ENCODE peak calls at places on chromosomes 11 and 22, in six cellular contexts. One of them, this sample, is unnamed.

GRCh38 chr11:73971175-73971719 is 11.4 kb downstream of the UCP2 start:
- DNase-seq in HCT116: no peak
- DNase-seq in foreskin keratinocyte: no peak
- DNase-seq in esophagus squamous epithelium: no peak
- DNase-seq in thoracic aorta: no peak
- DNase-seq in osteoblast: peak
- DNase-seq in this sample: no peak

GRCh38 chr11:92867913-92868619 is 101.4 kb upstream of the MTNR1B start:
- DNase-seq in HCT116: no peak
- DNase-seq in foreskin keratinocyte: peak
- DNase-seq in esophagus squamous epithelium: no peak
- DNase-seq in thoracic aorta: no peak
- DNase-seq in osteoblast: no peak
- DNase-seq in this sample: no peak

GRCh38 chr22:44950806-44951509 is 58.8 kb downstream of the PHF21B start:
- DNase-seq in HCT116: no peak
- DNase-seq in foreskin keratinocyte: no peak
- DNase-seq in esophagus squamous epithelium: no peak
- DNase-seq in thoracic aorta: no peak
- DNase-seq in osteoblast: no peak
- DNase-seq in this sample: no peak

GRCh38 chr22:25688627-25689026 is 53.4 kb upstream of the MYO18B start:
- DNase-seq in HCT116: no peak
- DNase-seq in foreskin keratinocyte: no peak
- DNase-seq in esophagus squamous epithelium: no peak
- DNase-seq in thoracic aorta: no peak
- DNase-seq in osteoblast: no peak
- DNase-seq in this sample: no peak

GRCh38 chr11:111846063-111846462 is 25.3 kb downstream of the ALG9 start:
- DNase-seq in HCT116: no peak
- DNase-seq in foreskin keratinocyte: no peak
- DNase-seq in esophagus squamous epithelium: no peak
- DNase-seq in thoracic aorta: no peak
- DNase-seq in osteoblast: peak
- DNase-seq in this sample: peak

GRCh38 chr11:64246874-64247728 is at the start of gene PPP1R14B:
- DNase-seq in HCT116: no peak
- DNase-seq in foreskin keratinocyte: peak
- DNase-seq in esophagus squamous epithelium: peak
- DNase-seq in thoracic aorta: peak
- DNase-seq in osteoblast: peak
- DNase-seq in this sample: peak

GRCh38 chr22:34804588-34804987 is 261.4 kb upstream of the ISX start:
- DNase-seq in HCT116: no peak
- DNase-seq in foreskin keratinocyte: no peak
- DNase-seq in esophagus squamous epithelium: no peak
- DNase-seq in thoracic aorta: no peak
- DNase-seq in osteoblast: no peak
- DNase-seq in this sample: no peak

GRCh38 chr22:45538284-45538683 is 35.6 kb downstream of the FBLN1 start:
- DNase-seq in HCT116: no peak
- DNase-seq in foreskin keratinocyte: peak
- DNase-seq in esophagus squamous epithelium: no peak
- DNase-seq in thoracic aorta: no peak
- DNase-seq in osteoblast: peak
- DNase-seq in this sample: no peak

GRCh38 chr22:22552630-22553029 is 6.4 kb downstream of the PRAME start:
- DNase-seq in HCT116: no peak
- DNase-seq in foreskin keratinocyte: no peak
- DNase-seq in esophagus squamous epithelium: no peak
- DNase-seq in thoracic aorta: no peak
- DNase-seq in osteoblast: peak
- DNase-seq in this sample: no peak

GRCh38 chr11:37755526-37755925 is 1157.5 kb upstream of the RAG2 start:
- DNase-seq in HCT116: no peak
- DNase-seq in foreskin keratinocyte: no peak
- DNase-seq in esophagus squamous epithelium: no peak
- DNase-seq in thoracic aorta: no peak
- DNase-seq in osteoblast: no peak
- DNase-seq in this sample: no peak

GRCh38 chr11:118055966-118056365 is 20.9 kb upstream of the TMPRSS4 start:
- DNase-seq in HCT116: no peak
- DNase-seq in foreskin keratinocyte: no peak
- DNase-seq in esophagus squamous epithelium: no peak
- DNase-seq in thoracic aorta: no peak
- DNase-seq in osteoblast: no peak
- DNase-seq in this sample: no peak

GRCh38 chr11:28461338-28461737 is 353.1 kb downstream of the METTL15 start:
- DNase-seq in HCT116: no peak
- DNase-seq in foreskin keratinocyte: no peak
- DNase-seq in esophagus squamous epithelium: no peak
- DNase-seq in thoracic aorta: no peak
- DNase-seq in osteoblast: no peak
- DNase-seq in this sample: peak

GRCh38 chr11:120598517-120599209 is 87.1 kb downstream of the GRIK4 start:
- DNase-seq in HCT116: no peak
- DNase-seq in foreskin keratinocyte: no peak
- DNase-seq in esophagus squamous epithelium: no peak
- DNase-seq in thoracic aorta: no peak
- DNase-seq in osteoblast: no peak
- DNase-seq in this sample: no peak

GRCh38 chr11:61956191-61957027 is 6.3 kb downstream of the BEST1 start:
- DNase-seq in HCT116: no peak
- DNase-seq in foreskin keratinocyte: no peak
- DNase-seq in esophagus squamous epithelium: no peak
- DNase-seq in thoracic aorta: no peak
- DNase-seq in osteoblast: no peak
- DNase-seq in this sample: no peak

GRCh38 chr11:8008212-8008611 is 21.1 kb downstream of the EIF3F start:
- DNase-seq in HCT116: no peak
- DNase-seq in foreskin keratinocyte: no peak
- DNase-seq in esophagus squamous epithelium: no peak
- DNase-seq in thoracic aorta: no peak
- DNase-seq in osteoblast: no peak
- DNase-seq in this sample: no peak

GRCh38 chr11:68251770-68252169 is 20.0 kb downstream of the C11orf24 start:
- DNase-seq in HCT116: no peak
- DNase-seq in foreskin keratinocyte: no peak
- DNase-seq in esophagus squamous epithelium: no peak
- DNase-seq in thoracic aorta: no peak
- DNase-seq in osteoblast: no peak
- DNase-seq in this sample: no peak

GRCh38 chr11:108805030-108805429 is 140.2 kb downstream of the DDX10 start:
- DNase-seq in HCT116: no peak
- DNase-seq in foreskin keratinocyte: no peak
- DNase-seq in esophagus squamous epithelium: no peak
- DNase-seq in thoracic aorta: no peak
- DNase-seq in osteoblast: no peak
- DNase-seq in this sample: no peak

GRCh38 chr11:75469785-75470405 is 36.9 kb upstream of the KLHL35 start:
- DNase-seq in HCT116: no peak
- DNase-seq in foreskin keratinocyte: no peak
- DNase-seq in esophagus squamous epithelium: no peak
- DNase-seq in thoracic aorta: no peak
- DNase-seq in osteoblast: peak
- DNase-seq in this sample: no peak

GRCh38 chr11:75214411-75214821 is 26.2 kb upstream of the TPBGL start:
- DNase-seq in HCT116: peak
- DNase-seq in foreskin keratinocyte: peak
- DNase-seq in esophagus squamous epithelium: no peak
- DNase-seq in thoracic aorta: peak
- DNase-seq in osteoblast: peak
- DNase-seq in this sample: peak

GRCh38 chr11:118215262-118215661 is 9.5 kb downstream of the JAML start:
- DNase-seq in HCT116: no peak
- DNase-seq in foreskin keratinocyte: no peak
- DNase-seq in esophagus squamous epithelium: no peak
- DNase-seq in thoracic aorta: no peak
- DNase-seq in osteoblast: no peak
- DNase-seq in this sample: no peak

GRCh38 chr11:47724041-47724729 is 9.0 kb upstream of the AGBL2 start:
- DNase-seq in HCT116: no peak
- DNase-seq in foreskin keratinocyte: peak
- DNase-seq in esophagus squamous epithelium: no peak
- DNase-seq in thoracic aorta: peak
- DNase-seq in osteoblast: peak
- DNase-seq in this sample: peak

GRCh38 chr11:57143459-57143858 is 38.3 kb upstream of the LRRC55 start:
- DNase-seq in HCT116: no peak
- DNase-seq in foreskin keratinocyte: no peak
- DNase-seq in esophagus squamous epithelium: no peak
- DNase-seq in thoracic aorta: no peak
- DNase-seq in osteoblast: no peak
- DNase-seq in this sample: no peak

GRCh38 chr11:17636721-17637120 is 82.7 kb upstream of the MYOD1 start:
- DNase-seq in HCT116: no peak
- DNase-seq in foreskin keratinocyte: no peak
- DNase-seq in esophagus squamous epithelium: no peak
- DNase-seq in thoracic aorta: no peak
- DNase-seq in osteoblast: no peak
- DNase-seq in this sample: no peak

GRCh38 chr11:14520902-14521151 is 641 bp upstream of the PSMA1 start:
- DNase-seq in HCT116: no peak
- DNase-seq in foreskin keratinocyte: no peak
- DNase-seq in esophagus squamous epithelium: no peak
- DNase-seq in thoracic aorta: no peak
- DNase-seq in osteoblast: no peak
- DNase-seq in this sample: no peak

GRCh38 chr11:101848262-101848661 is 66.5 kb upstream of the CEP126 start:
- DNase-seq in HCT116: no peak
- DNase-seq in foreskin keratinocyte: no peak
- DNase-seq in esophagus squamous epithelium: no peak
- DNase-seq in thoracic aorta: no peak
- DNase-seq in osteoblast: no peak
- DNase-seq in this sample: no peak

GRCh38 chr11:33545941-33546340 is 154.7 kb downstream of the C11orf91 start:
- DNase-seq in HCT116: no peak
- DNase-seq in foreskin keratinocyte: no peak
- DNase-seq in esophagus squamous epithelium: no peak
- DNase-seq in thoracic aorta: no peak
- DNase-seq in osteoblast: peak
- DNase-seq in this sample: peak

GRCh38 chr11:75400110-75400865 is 970 bp downstream of the RPS3 start:
- DNase-seq in HCT116: no peak
- DNase-seq in foreskin keratinocyte: peak
- DNase-seq in esophagus squamous epithelium: no peak
- DNase-seq in thoracic aorta: no peak
- DNase-seq in osteoblast: no peak
- DNase-seq in this sample: no peak

DNA sequence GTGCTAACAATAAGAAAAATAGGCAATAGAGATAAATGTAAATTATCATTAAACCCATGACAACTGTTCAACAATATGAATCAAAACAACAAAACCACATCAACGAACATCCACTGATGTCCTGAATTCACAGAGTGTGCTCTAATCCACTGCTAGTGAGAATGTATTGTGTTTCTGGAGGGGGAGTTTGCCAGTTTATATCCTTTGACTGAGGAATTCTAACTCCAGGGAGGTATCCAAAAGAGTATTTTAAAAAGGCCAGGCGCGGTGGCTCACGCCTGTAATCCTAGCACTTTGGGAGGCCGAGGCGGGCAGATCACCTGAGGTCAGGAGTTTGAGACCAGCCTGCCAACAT is 1.7 kb upstream of the WEE1 start:
- DNase-seq in HCT116: no peak
- DNase-seq in foreskin keratinocyte: no peak
- DNase-seq in esophagus squamous epithelium: no peak
- DNase-seq in thoracic aorta: no peak
- DNase-seq in osteoblast: no peak
- DNase-seq in this sample: no peak
- H3K27ac ChIP-seq in HCT116: no peak
- H3K27ac ChIP-seq in foreskin keratinocyte: peak
- H3K27ac ChIP-seq in esophagus squamous epithelium: peak
- H3K27ac ChIP-seq in thoracic aorta: peak
- H3K27ac ChIP-seq in osteoblast: no peak
- H3K27ac ChIP-seq in this sample: peak

GRCh38 chr11:99773646-99774045 is 752.9 kb downstream of the CNTN5 start:
- DNase-seq in HCT116: no peak
- DNase-seq in foreskin keratinocyte: no peak
- DNase-seq in esophagus squamous epithelium: no peak
- DNase-seq in thoracic aorta: no peak
- DNase-seq in osteoblast: no peak
- DNase-seq in this sample: peak
- H3K27ac ChIP-seq in HCT116: no peak
- H3K27ac ChIP-seq in foreskin keratinocyte: no peak
- H3K27ac ChIP-seq in esophagus squamous epithelium: no peak
- H3K27ac ChIP-seq in thoracic aorta: no peak
- H3K27ac ChIP-seq in osteoblast: no peak
- H3K27ac ChIP-seq in this sample: peak

DNA sequence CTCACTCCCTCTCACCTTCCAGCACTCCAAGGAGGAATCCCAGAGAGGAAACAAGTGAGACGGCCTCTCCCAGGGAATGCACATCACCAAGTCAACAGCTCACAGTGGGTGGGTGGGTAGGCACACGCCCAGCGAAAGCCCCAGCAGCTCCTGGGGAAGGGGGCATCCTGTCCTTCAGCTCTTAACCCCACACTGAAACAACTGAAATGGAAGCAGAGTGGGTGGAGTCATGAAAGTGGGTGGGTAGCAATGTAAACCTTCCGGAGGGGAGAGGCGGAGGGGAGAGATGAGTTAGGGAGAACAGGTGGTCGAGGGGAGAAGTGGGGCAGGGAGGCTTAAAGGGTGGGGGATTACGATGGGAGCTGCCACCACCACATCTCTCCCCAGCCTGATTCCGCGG is 5.4 kb downstream of the MCHR1 start:
- DNase-seq in HCT116: no peak
- DNase-seq in foreskin keratinocyte: no peak
- DNase-seq in esophagus squamous epithelium: no peak
- DNase-seq in thoracic aorta: no peak
- DNase-seq in osteoblast: no peak
- DNase-seq in this sample: no peak
- H3K27ac ChIP-seq in HCT116: no peak
- H3K27ac ChIP-seq in foreskin keratinocyte: no peak
- H3K27ac ChIP-seq in esophagus squamous epithelium: no peak
- H3K27ac ChIP-seq in thoracic aorta: no peak
- H3K27ac ChIP-seq in osteoblast: no peak
- H3K27ac ChIP-seq in this sample: no peak

GRCh38 chr22:28980326-28980725 is 81.3 kb downstream of the C22orf31 start:
- DNase-seq in HCT116: no peak
- DNase-seq in foreskin keratinocyte: no peak
- DNase-seq in esophagus squamous epithelium: no peak
- DNase-seq in thoracic aorta: no peak
- DNase-seq in osteoblast: no peak
- DNase-seq in this sample: no peak
- H3K27ac ChIP-seq in HCT116: no peak
- H3K27ac ChIP-seq in foreskin keratinocyte: no peak
- H3K27ac ChIP-seq in esophagus squamous epithelium: no peak
- H3K27ac ChIP-seq in thoracic aorta: peak
- H3K27ac ChIP-seq in osteoblast: no peak
- H3K27ac ChIP-seq in this sample: no peak

GRCh38 chr22:48185656-48186055 is 1423.2 kb downstream of the TBC1D22A start:
- DNase-seq in HCT116: no peak
- DNase-seq in foreskin keratinocyte: no peak
- DNase-seq in esophagus squamous epithelium: no peak
- DNase-seq in thoracic aorta: no peak
- DNase-seq in osteoblast: no peak
- DNase-seq in this sample: no peak
- H3K27ac ChIP-seq in HCT116: no peak
- H3K27ac ChIP-seq in foreskin keratinocyte: no peak
- H3K27ac ChIP-seq in esophagus squamous epithelium: no peak
- H3K27ac ChIP-seq in thoracic aorta: no peak
- H3K27ac ChIP-seq in osteoblast: no peak
- H3K27ac ChIP-seq in this sample: no peak